ENCODE peak calls at places on chromosomes 12 and 14, in seven cellular contexts. C is PC-3; D is vagina; J is naive thymus-derived CD4-positive, alpha-beta T cell; Q is heart left ventricle; G is keratinocyte; Z is upper lobe of right lung. X is an unnamed sample. For H3K4me1, the result is how much of the 10 kb centered on the place peaks cover.

GRCh38 chr12:72836184-72836583 is 564.0 kb downstream of the TRHDE start:
- DNase-seq in C (no peak), D (no peak), J (no peak), Q (no peak), G (no peak), Z (no peak), X (no peak)

GRCh38 chr12:49548822-49549648 is 10.2 kb downstream of the KCNH3 start:
- DNase-seq in C (no peak), D (no peak), J (no peak), Q (no peak), G (no peak), Z (peak), X (no peak)

GRCh38 chr14:101934751-101935150 is 29.6 kb upstream of the DYNC1H1 start:
- DNase-seq in C (no peak), D (no peak), J (no peak), Q (no peak), G (no peak), Z (no peak), X (no peak)

GRCh38 chr12:92735131-92735721 is 32.4 kb downstream of the PLEKHG7 start:
- DNase-seq in C (peak), D (no peak), J (no peak), Q (peak), G (no peak), Z (no peak), X (no peak)

GRCh38 chr14:36397357-36397756 is 76.9 kb upstream of the MBIP start:
- DNase-seq in C (no peak), D (no peak), J (no peak), Q (no peak), G (no peak), Z (no peak), X (no peak)

GRCh38 chr12:1670244-1670814 is 20.5 kb upstream of the ADIPOR2 start:
- DNase-seq in C (no peak), D (no peak), J (no peak), Q (no peak), G (no peak), Z (no peak), X (no peak)

GRCh38 chr14:88588081-88588480 is 25.2 kb downstream of the ZC3H14 start:
- DNase-seq in C (no peak), D (no peak), J (no peak), Q (no peak), G (no peak), Z (no peak), X (no peak)

GRCh38 chr12:31819427-31819826 is 90.6 kb upstream of the AMN1 start:
- DNase-seq in C (no peak), D (no peak), J (no peak), Q (no peak), G (no peak), Z (no peak), X (no peak)

GRCh38 chr12:121060149-121061001 is 21.3 kb upstream of the OASL start:
- DNase-seq in C (peak), D (no peak), J (peak), Q (peak), G (no peak), Z (no peak), X (peak)

GRCh38 chr12:132788375-132789098 is 26.9 kb upstream of the ANKLE2 start:
- DNase-seq in C (no peak), D (no peak), J (no peak), Q (no peak), G (no peak), Z (no peak), X (no peak)

GRCh38 chr12:108914031-108914630 is 34.2 kb downstream of the DAO start:
- DNase-seq in C (peak), D (no peak), J (no peak), Q (peak), G (no peak), Z (no peak), X (no peak)

GRCh38 chr12:106841471-106842302 is 67.2 kb downstream of the RIC8B start:
- DNase-seq in C (peak), D (no peak), J (peak), Q (peak), G (no peak), Z (no peak), X (peak)

GRCh38 chr14:52313903-52314481 is at the start of gene PTGER2:
- DNase-seq in C (peak), D (no peak), J (peak), Q (peak), G (peak), Z (peak), X (peak)

GRCh38 chr14:66114071-66114470 is 372.1 kb upstream of the CCDC196 start:
- DNase-seq in C (no peak), D (no peak), J (no peak), Q (no peak), G (no peak), Z (no peak), X (no peak)

GRCh38 chr12:131795064-131795463 is 33.1 kb upstream of the MMP17 start:
- DNase-seq in C (no peak), D (no peak), J (no peak), Q (no peak), G (no peak), Z (no peak), X (no peak)

GRCh38 chr14:91227183-91227628 is 17.3 kb downstream of the GPR68 start:
- DNase-seq in C (no peak), D (no peak), J (no peak), Q (no peak), G (no peak), Z (no peak), X (peak)

GRCh38 chr14:91897121-91897701 is 29.9 kb upstream of the TC2N start:
- DNase-seq in C (peak), D (no peak), J (no peak), Q (peak), G (no peak), Z (peak), X (no peak)

DNA sequence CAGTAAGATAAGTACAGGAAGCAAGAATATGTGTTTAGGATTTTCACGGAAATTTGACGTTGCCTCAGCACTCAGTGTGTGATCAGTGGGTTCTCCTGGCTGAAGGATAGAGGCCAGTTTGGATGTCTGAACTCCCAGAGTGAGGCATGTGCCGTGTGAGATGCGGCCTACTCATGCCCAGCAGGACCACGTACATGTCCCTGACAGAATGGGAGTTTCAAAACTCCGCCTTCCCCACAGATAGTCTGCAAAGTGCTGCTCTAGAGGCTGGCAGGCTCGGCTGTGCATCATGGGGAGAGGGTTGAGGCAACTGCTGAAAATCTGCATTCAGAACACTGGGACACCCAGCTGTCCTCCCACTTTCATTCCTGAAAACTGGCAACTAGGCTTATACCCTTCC is 58.3 kb downstream of the NINJ2 start:
- DNase-seq in C (no peak), D (no peak), J (no peak), Q (no peak), G (no peak), Z (no peak), X (no peak)
- H3K4me1 ChIP-seq in C (under half), D (under half), J (under half), Q (under half), G (under half), Z (under half), X (under half)

DNA sequence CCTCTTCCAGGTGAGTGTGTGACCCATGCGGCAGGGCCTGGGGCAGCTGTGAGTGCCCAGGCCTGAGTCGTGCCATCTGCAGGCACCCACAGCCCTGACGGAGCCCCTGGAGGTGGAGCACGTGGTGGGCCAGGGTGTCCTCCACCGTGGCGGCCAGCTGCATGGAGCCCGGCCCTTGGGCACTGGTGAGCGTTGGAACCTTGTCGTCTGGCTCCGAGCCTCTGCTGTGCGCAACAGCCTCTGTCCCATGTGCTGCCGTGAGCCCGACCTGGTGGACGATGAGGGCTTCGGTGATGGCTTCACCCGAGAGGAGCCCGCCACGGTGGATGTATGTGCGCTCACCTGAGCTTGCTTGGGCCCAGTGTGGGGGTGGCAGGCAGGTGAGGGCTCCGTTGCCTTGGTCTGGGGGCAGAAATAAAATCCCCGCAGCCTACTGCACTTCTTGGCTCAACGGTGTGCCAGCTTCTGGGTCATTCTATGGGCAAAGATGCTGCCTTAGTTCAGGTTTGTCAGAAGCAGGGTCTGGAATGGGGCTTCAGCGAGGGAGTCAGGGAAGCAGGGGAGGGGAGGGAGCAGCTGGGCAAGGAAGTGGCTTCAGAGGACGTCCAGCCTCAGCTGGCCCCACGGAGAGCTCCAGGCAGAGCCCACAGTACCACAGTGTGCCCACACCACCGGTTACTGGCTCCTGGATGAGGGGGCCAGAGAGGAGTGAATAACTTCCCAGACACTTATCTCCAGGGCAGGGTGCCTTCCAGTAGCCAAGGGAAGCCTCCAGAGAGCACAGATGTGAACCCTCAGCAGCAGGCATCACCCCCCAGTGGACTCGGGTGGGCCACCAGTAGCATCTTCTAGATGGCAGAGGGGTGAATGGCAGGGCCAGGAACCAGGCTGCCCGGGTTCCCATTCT is 1.2 kb upstream of the ARL6IP4 start:
- DNase-seq in C (no peak), D (no peak), J (no peak), Q (no peak), G (no peak), Z (peak), X (no peak)
- H3K4me1 ChIP-seq in C (under half), D (half or more), J (under half), Q (under half), G (under half), Z (half or more), X (half or more)

GRCh38 chr12:3216097-3216496 is 138.9 kb downstream of the TSPAN9 start:
- DNase-seq in C (no peak), D (no peak), J (no peak), Q (no peak), G (no peak), Z (no peak), X (no peak)

GRCh38 chr12:3214508-3215365 is 137.6 kb downstream of the TSPAN9 start:
- DNase-seq in C (peak), D (no peak), J (no peak), Q (no peak), G (no peak), Z (no peak), X (no peak)

GRCh38 chr12:3213768-3214167 is 136.6 kb downstream of the TSPAN9 start:
- DNase-seq in C (no peak), D (no peak), J (no peak), Q (no peak), G (no peak), Z (no peak), X (no peak)

GRCh38 chr12:3216726-3217682 is 139.8 kb downstream of the TSPAN9 start:
- DNase-seq in C (peak), D (no peak), J (no peak), Q (no peak), G (peak), Z (no peak), X (no peak)

DNA sequence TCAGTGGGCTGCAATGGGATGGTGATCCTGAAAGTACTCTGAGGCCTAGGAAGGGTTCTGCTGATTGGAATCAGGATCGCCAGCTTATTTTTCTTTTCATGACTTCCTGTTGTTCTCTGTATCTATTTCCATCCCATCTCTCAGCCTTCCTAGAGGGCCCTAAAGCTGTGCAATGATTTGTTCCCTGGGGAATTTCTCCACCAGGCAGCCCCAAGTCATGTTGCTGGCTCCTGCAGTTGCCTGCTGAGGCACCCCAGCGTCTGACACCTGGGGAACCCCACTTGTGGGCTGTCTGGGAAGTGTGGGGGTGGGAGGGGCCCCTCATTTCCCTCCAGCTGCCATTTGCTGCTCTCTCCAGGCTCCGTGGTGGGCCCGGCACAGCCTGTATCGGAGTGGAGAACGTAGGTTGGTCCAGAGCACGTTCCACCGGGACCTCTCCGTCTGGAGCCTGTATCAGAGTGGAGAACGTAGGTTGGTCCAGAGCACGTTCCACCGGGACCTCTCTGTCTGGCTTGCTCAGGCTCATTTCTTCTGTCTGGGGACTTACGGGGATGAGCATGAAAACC is 138.3 kb downstream of the TSPAN9 start:
- DNase-seq in C (no peak), D (no peak), J (no peak), Q (no peak), G (no peak), Z (no peak), X (no peak)
- H3K4me1 ChIP-seq in C (under half), D (half or more), J (under half), Q (under half), G (under half), Z (under half), X (under half)

DNA sequence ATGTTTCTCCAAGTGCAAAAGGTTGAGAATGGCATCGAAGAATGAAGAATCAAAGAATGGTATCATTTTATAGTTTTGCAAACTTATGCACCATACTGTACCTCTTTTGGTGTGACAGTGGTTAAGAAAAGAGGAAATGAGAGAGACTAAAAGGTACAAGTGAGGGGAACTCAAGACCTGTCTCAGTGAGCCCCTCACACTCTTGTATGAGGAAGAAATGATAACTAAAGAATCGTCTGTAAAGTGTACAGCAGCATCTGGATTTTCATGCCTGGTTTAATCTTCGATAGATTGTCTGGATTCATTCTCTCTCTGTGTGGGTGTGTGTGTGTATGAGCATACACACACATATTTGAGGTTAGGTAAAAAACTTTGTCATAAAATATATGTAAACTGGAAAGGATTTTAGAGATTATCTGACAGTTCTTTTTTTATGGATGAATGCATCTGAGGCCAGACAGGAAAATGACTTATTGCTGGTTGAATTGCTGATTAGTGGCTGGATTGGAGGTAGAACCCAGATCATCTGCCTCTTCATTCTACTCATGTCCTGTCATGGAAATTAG is 15.9 kb upstream of the SLC38A2 start:
- DNase-seq in C (peak), D (no peak), J (no peak), Q (no peak), G (no peak), Z (no peak), X (no peak)
- H3K4me1 ChIP-seq in C (half or more), D (half or more), J (under half), Q (under half), G (half or more), Z (half or more), X (under half)